ENCODE peak calls at places on chromosome 4, in eight cellular contexts. X is fibroblast of lung, M is right lobe of liver, L is pancreas, R is lower leg skin, D is fibroblast of the aortic adventitia, Z is tibial nerve, Q is choroid plexus epithelial cell. N is an unnamed sample.

GRCh38 chr4:109040441-109040840 is 262.0 kb downstream of the COL25A1 start:
- DNase-seq in M (no peak), D (no peak), Q (no peak), X (no peak), R (no peak), L (no peak), Z (no peak), N (no peak)

GRCh38 chr4:36771411-36772153 is 473.0 kb upstream of the NWD2 start:
- DNase-seq in D (no peak), Q (no peak), Z (no peak), L (no peak), R (no peak), M (no peak), X (no peak), N (no peak)

GRCh38 chr4:114598191-114599121 is at the start of gene UGT8:
- DNase-seq in Z (no peak), D (peak; percentile 1), L (peak; percentile 91), X (peak; percentile 11), Q (peak; percentile 14), M (peak; percentile 47), R (no peak), N (peak; percentile 2)

GRCh38 chr4:183966371-183966770 is 61.3 kb downstream of the STOX2 start:
- DNase-seq in Q (no peak), X (no peak), M (no peak), Z (no peak), L (no peak), D (no peak), R (no peak), N (no peak)

GRCh38 chr4:1193206-1194027 is 21.0 kb upstream of the SPON2 start:
- DNase-seq in D (no peak), X (no peak), R (peak; percentile 85), M (peak; percentile 48), L (peak; percentile 65), Z (no peak), Q (no peak), N (no peak)

GRCh38 chr4:2860391-2861348 is 17.0 kb downstream of the ADD1 start:
- DNase-seq in Q (peak; percentile 54), Z (no peak), R (no peak), M (no peak), X (no peak), L (no peak), D (peak; percentile 41), N (peak; percentile 65)

GRCh38 chr4:125951275-125951887 is 636.6 kb downstream of the FAT4 start:
- DNase-seq in L (no peak), Z (no peak), D (peak; percentile 83), Q (peak; percentile 1), R (no peak), M (no peak), X (peak; percentile 79), N (no peak)

GRCh38 chr4:38815879-38816782 is 11.5 kb upstream of the TLR1 start:
- DNase-seq in M (no peak), L (no peak), D (no peak), X (peak; percentile 35), Q (peak; percentile 59), R (no peak), Z (no peak), N (peak; percentile 29)

GRCh38 chr4:124712417-124713212 is at the start of gene ANKRD50:
- DNase-seq in L (peak; percentile 95), Q (peak; percentile 97), D (peak; percentile 95), X (peak; percentile 96), Z (peak; percentile 79), M (peak; percentile 92), R (peak; percentile 97), N (peak; percentile 95)

GRCh38 chr4:55866290-55866907 is 13.0 kb downstream of the EXOC1 start:
- DNase-seq in R (no peak), M (no peak), D (peak; percentile 95), X (peak; percentile 95), L (no peak), Z (no peak), Q (peak; percentile 97), N (peak; percentile 92)

GRCh38 chr4:38424171-38424871 is 239.7 kb upstream of the KLF3 start:
- DNase-seq in Q (no peak), Z (no peak), M (no peak), R (no peak), D (no peak), L (no peak), X (no peak), N (no peak)

GRCh38 chr4:13178621-13179020 is 305.5 kb downstream of the RAB28 start:
- DNase-seq in Z (no peak), X (no peak), Q (no peak), R (no peak), L (no peak), D (no peak), M (no peak), N (no peak)

GRCh38 chr4:10781805-10782204 is 97.2 kb upstream of the CLNK start:
- DNase-seq in L (no peak), R (no peak), Z (no peak), D (no peak), X (no peak), M (no peak), Q (no peak), N (no peak)

GRCh38 chr4:39446842-39447573 is 11.7 kb downstream of the RPL9 start:
- DNase-seq in Q (peak; percentile 79), X (peak; percentile 60), D (peak; percentile 40), L (peak; percentile 80), R (peak; percentile 89), M (no peak), Z (no peak), N (peak; percentile 76)

GRCh38 chr4:4415806-4416805 is 29.2 kb downstream of the NSG1 start:
- DNase-seq in X (no peak), Q (no peak), M (no peak), L (peak; percentile 40), D (no peak), R (peak; percentile 54), Z (no peak), N (no peak)

GRCh38 chr4:36394352-36394903 is 113.0 kb downstream of the DTHD1 start:
- DNase-seq in Z (no peak), M (no peak), D (no peak), Q (no peak), L (no peak), X (no peak), R (no peak), N (no peak)

GRCh38 chr4:137644201-137644600 is 111.9 kb upstream of the PCDH18 start:
- DNase-seq in M (no peak), Z (no peak), Q (peak; percentile 33), X (peak; percentile 34), L (no peak), D (peak; percentile 77), R (no peak), N (peak; percentile 46)

GRCh38 chr4:137650051-137650450 is 117.8 kb upstream of the PCDH18 start:
- DNase-seq in D (no peak), Z (no peak), M (no peak), Q (no peak), X (peak; percentile 78), R (no peak), L (no peak), N (no peak)

GRCh38 chr4:137651128-137651527 is 118.8 kb upstream of the PCDH18 start:
- DNase-seq in Q (peak; percentile 82), M (no peak), R (no peak), D (no peak), X (peak; percentile 63), L (no peak), Z (no peak), N (peak; percentile 27)

GRCh38 chr4:137648531-137648930 is 116.2 kb upstream of the PCDH18 start:
- DNase-seq in D (no peak), M (no peak), X (no peak), Q (no peak), Z (no peak), R (no peak), L (no peak), N (no peak)

GRCh38 chr4:137647375-137647774 is 115.1 kb upstream of the PCDH18 start:
- DNase-seq in X (no peak), Z (no peak), M (no peak), L (no peak), R (no peak), Q (no peak), D (no peak), N (no peak)
- TF ChIP-seq CTCF in X (no peak), Z (no peak), M (no peak), L (no peak), R (no peak), Q (no peak), D (no peak), N (no peak)

GRCh38 chr4:182246401-182247205 is 3.4 kb downstream of the TENM3 start:
- DNase-seq in R (peak; percentile 77), M (no peak), Z (no peak), L (no peak), X (peak; percentile 57), D (no peak), Q (no peak), N (peak; percentile 29)
- H3K4me3 ChIP-seq in R (no peak overlapping the region), M (no peak overlapping the region), Z (no peak overlapping the region), L (no peak overlapping the region), X (peak overlapping the region; percentile 40), D (no peak overlapping the region), Q (no peak overlapping the region), N (no peak overlapping the region)

GRCh38 chr4:143711543-143712159 is 11.2 kb upstream of the FREM3 start:
- DNase-seq in L (no peak), Z (no peak), D (no peak), X (no peak), Q (no peak), M (no peak), R (no peak), N (no peak)
- TF ChIP-seq CTCF in L (no peak), Z (no peak), D (no peak), X (no peak), Q (no peak), M (no peak), R (no peak), N (no peak)

DNA sequence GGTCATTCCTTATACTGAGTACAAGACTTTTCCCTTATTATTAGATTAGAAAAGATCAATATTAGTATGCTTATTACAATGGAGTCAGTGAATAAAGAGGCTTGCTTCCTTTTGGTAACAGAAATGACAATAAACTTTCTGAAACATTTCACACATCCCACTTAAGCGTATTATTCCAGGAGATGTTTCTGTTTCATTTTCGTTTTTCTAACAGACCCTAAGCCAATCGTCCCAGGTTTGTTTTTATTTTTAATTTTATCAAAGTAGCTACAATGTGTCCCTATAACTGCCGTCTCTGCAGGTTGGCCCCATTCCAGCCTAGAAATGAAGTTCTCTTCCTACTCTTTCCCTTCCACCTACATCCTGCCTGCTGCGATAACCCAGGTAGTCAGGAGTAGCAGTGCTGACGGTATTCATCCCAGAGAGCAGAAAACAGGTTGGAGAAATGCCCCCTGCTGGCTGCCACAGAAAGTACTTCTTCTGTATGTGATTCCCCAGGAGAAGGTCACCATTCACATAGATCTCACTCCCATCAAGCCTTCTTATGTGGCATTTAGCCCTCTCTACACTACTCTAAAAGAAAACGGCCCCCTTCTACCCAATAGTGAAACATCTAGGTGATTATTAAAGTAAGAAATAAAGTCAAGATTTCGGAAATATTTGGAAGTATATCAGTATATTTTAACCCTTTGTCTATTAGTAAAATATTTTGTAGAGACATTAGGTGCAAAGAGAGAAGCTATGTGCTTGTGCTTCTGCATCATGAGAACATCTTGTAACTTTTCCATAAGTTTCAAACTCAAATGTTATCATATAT is 40.4 kb downstream of the ENPEP start:
- DNase-seq in Z (peak; percentile 65), D (peak; percentile 78), X (peak; percentile 63), L (peak; percentile 75), R (peak; percentile 89), Q (peak; percentile 88), M (peak; percentile 85), N (peak; percentile 74)
- H3K4me3 ChIP-seq in Z (peak overlapping the region; percentile 24), D (peak overlapping the region; percentile 74), X (peak overlapping the region; percentile 70), L (peak overlapping the region; percentile 12), R (no peak overlapping the region), Q (peak overlapping the region; percentile 63), M (peak overlapping the region; percentile 41), N (peak overlapping the region; percentile 50)